ENCODE peak calls at places on chromosomes 2 and 18, in eight cellular contexts. U is Karpas-422, W is IMR-90, O is neuronal stem cell, X is OCI-LY7, L is PC-3, S is HCT116, N is neural progenitor cell. P is an unnamed sample.

GRCh38 chr2:231512222-231512621 is 18.0 kb downstream of the NMUR1 start:
- DNase-seq in U (no peak), W (no peak), O (no peak), X (no peak), L (no peak), S (no peak), N (no peak), P (no peak)

GRCh38 chr18:21739604-21740473 is 753 bp upstream of the MIB1 start:
- DNase-seq in U (peak), W (no peak), O (no peak), X (peak), L (no peak), S (no peak), N (peak), P (no peak)

GRCh38 chr2:154449951-154450658 is 248.4 kb upstream of the KCNJ3 start:
- DNase-seq in U (no peak), W (no peak), O (no peak), X (no peak), L (no peak), S (no peak), N (no peak), P (no peak)

GRCh38 chr2:239721991-239722759 is 303.0 kb downstream of the NDUFA10 start:
- DNase-seq in U (no peak), W (no peak), O (no peak), X (no peak), L (no peak), S (no peak), N (no peak), P (no peak)

GRCh38 chr2:197398913-197399312 is 35.9 kb downstream of the SF3B1 start:
- DNase-seq in U (no peak), W (no peak), O (no peak), X (no peak), L (no peak), S (no peak), N (no peak), P (no peak)

GRCh38 chr2:179951680-179952079 is 55.4 kb downstream of the CWC22 start:
- DNase-seq in U (no peak), W (no peak), O (no peak), X (no peak), L (no peak), S (no peak), N (no peak), P (no peak)

GRCh38 chr2:74700643-74701377 is 46.8 kb downstream of the SEMA4F start:
- DNase-seq in U (no peak), W (no peak), O (no peak), X (no peak), L (no peak), S (no peak), N (no peak), P (no peak)

GRCh38 chr2:72145658-72146329 is 1.9 kb downstream of the CYP26B1 start:
- DNase-seq in U (no peak), W (no peak), O (no peak), X (no peak), L (no peak), S (no peak), N (no peak), P (no peak)

GRCh38 chr18:79484661-79485621 is 89.2 kb downstream of the NFATC1 start:
- DNase-seq in U (no peak), W (peak), O (peak), X (no peak), L (no peak), S (no peak), N (peak), P (no peak)

GRCh38 chr18:39523281-39523680 is 1957.7 kb upstream of the CELF4 start:
- DNase-seq in U (no peak), W (peak), O (no peak), X (no peak), L (peak), S (peak), N (no peak), P (no peak)

GRCh38 chr2:240368746-240369724 is 66.4 kb upstream of the GPC1 start:
- DNase-seq in U (no peak), W (no peak), O (no peak), X (no peak), L (no peak), S (no peak), N (no peak), P (no peak)

GRCh38 chr18:44796505-44797198 is 116.0 kb downstream of the SETBP1 start:
- DNase-seq in U (no peak), W (no peak), O (no peak), X (no peak), L (no peak), S (no peak), N (no peak), P (no peak)

GRCh38 chr2:11688222-11689069 is 18.5 kb upstream of the NTSR2 start:
- DNase-seq in U (peak), W (peak), O (peak), X (peak), L (peak), S (peak), N (peak), P (peak)

GRCh38 chr18:6960656-6961055 is 156.9 kb downstream of the LAMA1 start:
- DNase-seq in U (no peak), W (peak), O (no peak), X (no peak), L (peak), S (no peak), N (no peak), P (no peak)

GRCh38 chr2:73282924-73283544 is 1.2 kb downstream of the FBXO41 start:
- DNase-seq in U (no peak), W (no peak), O (no peak), X (peak), L (no peak), S (no peak), N (peak), P (no peak)

GRCh38 chr18:23822590-23823385 is 133.5 kb downstream of the LAMA3 start:
- DNase-seq in U (no peak), W (peak), O (no peak), X (no peak), L (peak), S (no peak), N (no peak), P (no peak)

GRCh38 chr18:27501651-27502050 is 316.5 kb upstream of the CHST9 start:
- DNase-seq in U (no peak), W (no peak), O (no peak), X (no peak), L (no peak), S (no peak), N (no peak), P (no peak)

GRCh38 chr2:66962625-66963207 is 434.4 kb upstream of the ETAA1 start:
- DNase-seq in U (no peak), W (no peak), O (peak), X (no peak), L (no peak), S (no peak), N (peak), P (no peak)

GRCh38 chr18:57811477-57812125 is 8.5 kb upstream of the ATP8B1 start:
- DNase-seq in U (no peak), W (peak), O (no peak), X (no peak), L (peak), S (no peak), N (no peak), P (no peak)

GRCh38 chr2:50636462-50636861 is 395.5 kb downstream of the NRXN1 start:
- DNase-seq in U (no peak), W (no peak), O (no peak), X (no peak), L (no peak), S (no peak), N (no peak), P (no peak)

GRCh38 chr2:20143263-20143662 is 81.7 kb downstream of the SDC1 start:
- DNase-seq in U (no peak), W (peak), O (no peak), X (no peak), L (peak), S (no peak), N (no peak), P (no peak)

GRCh38 chr2:206064077-206064476 is 21.9 kb downstream of the INO80D start:
- DNase-seq in U (no peak), W (no peak), O (no peak), X (no peak), L (no peak), S (no peak), N (no peak), P (no peak)

GRCh38 chr2:149972039-149972438 is 384.5 kb upstream of the MMADHC start:
- DNase-seq in U (no peak), W (peak), O (no peak), X (no peak), L (no peak), S (no peak), N (no peak), P (no peak)

GRCh38 chr2:26961603-26962184 is 8.7 kb upstream of the MAPRE3 start:
- DNase-seq in U (peak), W (peak), O (peak), X (peak), L (peak), S (peak), N (peak), P (peak)

GRCh38 chr18:76391746-76392145 is 103.3 kb downstream of the ZNF516 start:
- DNase-seq in U (no peak), W (no peak), O (no peak), X (no peak), L (no peak), S (no peak), N (no peak), P (no peak)

GRCh38 chr18:79965119-79965902 is 868 bp downstream of the HSBP1L1 start:
- DNase-seq in U (peak), W (peak), O (no peak), X (no peak), L (peak), S (no peak), N (no peak), P (no peak)

GRCh38 chr2:191738667-191739066 is 60.7 kb downstream of the NABP1 start:
- DNase-seq in U (no peak), W (no peak), O (no peak), X (no peak), L (no peak), S (no peak), N (no peak), P (no peak)

GRCh38 chr2:191739194-191739593 is 61.3 kb downstream of the NABP1 start:
- DNase-seq in U (no peak), W (no peak), O (no peak), X (no peak), L (no peak), S (no peak), N (no peak), P (no peak)

GRCh38 chr2:191738003-191738402 is 60.1 kb downstream of the NABP1 start:
- DNase-seq in U (no peak), W (no peak), O (no peak), X (no peak), L (no peak), S (no peak), N (no peak), P (no peak)

GRCh38 chr2:191740016-191740419 is 62.1 kb downstream of the NABP1 start:
- DNase-seq in U (no peak), W (no peak), O (no peak), X (no peak), L (no peak), S (no peak), N (no peak), P (peak)

GRCh38 chr2:191740776-191741175 is 62.8 kb downstream of the NABP1 start:
- DNase-seq in U (no peak), W (no peak), O (no peak), X (no peak), L (no peak), S (no peak), N (no peak), P (no peak)
- H3K4me2 ChIP-seq in U (no peak), W (no peak), O (no peak), X (no peak), L (no peak), S (no peak), N (no peak), P (no peak)

GRCh38 chr2:172711110-172711509 is 24.5 kb upstream of the RAPGEF4 start:
- DNase-seq in U (no peak), W (no peak), O (no peak), X (no peak), L (no peak), S (no peak), N (no peak), P (no peak)
- H3K4me2 ChIP-seq in U (no peak), W (peak), O (no peak), X (no peak), L (peak), S (no peak), N (no peak), P (no peak)

DNA sequence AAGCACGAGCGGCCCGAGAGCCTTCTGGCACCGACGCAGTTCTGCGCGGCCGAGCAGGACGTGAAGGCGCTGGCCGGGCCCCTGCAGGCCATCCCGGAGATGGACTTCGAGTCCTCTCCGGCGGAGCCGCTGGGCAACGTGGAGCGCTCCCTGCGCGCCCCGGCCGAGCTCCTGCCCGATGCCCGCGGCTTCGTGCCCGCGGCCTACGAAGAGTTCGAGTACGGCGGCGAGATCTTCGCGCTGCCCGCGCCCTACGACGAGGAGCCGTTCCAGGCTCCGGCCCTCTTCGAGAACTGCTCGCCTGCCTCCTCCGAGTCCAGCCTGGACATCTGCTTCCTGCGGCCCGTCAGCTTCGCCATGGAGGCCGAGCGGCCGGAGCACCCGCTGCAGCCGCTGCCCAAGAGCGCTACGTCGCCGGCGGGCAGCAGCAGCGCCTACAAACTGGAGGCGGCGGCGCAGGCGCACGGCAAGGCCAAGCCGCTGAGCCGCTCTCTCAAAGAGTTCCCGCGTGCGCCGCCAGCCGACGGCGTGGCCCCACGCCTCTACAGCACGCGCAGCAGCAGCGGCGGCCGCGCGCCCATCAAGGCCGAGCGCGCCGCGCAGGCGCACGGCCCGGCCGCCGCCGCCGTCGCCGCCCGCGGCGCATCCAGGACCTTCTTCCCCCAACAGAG is 70.4 kb downstream of the ARHGEF33 start:
- DNase-seq in U (no peak), W (peak), O (peak), X (no peak), L (no peak), S (no peak), N (peak), P (no peak)
- H3K4me2 ChIP-seq in U (no peak), W (peak), O (peak), X (no peak), L (no peak), S (no peak), N (no peak), P (no peak)

DNA sequence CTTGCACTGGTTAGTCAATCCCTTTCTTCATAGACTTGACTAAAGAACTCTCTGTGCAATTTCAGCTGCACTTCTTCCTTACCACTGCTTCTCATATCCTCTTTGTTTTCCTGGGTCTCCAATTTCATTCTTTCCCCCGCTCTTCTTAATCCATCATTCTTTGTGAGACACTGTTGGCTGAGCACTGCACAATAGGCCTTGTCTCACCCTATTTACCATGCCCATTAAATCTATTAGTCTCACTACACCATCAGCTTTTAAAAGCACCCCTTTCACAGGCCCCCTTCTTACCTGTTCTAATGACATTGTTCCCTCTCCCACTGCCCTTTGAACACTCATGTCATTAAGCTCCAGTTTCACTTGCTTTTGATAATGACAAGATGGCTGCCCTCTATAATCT is 404.1 kb upstream of the ACVR2A start:
- DNase-seq in U (no peak), W (no peak), O (peak), X (no peak), L (no peak), S (no peak), N (peak), P (no peak)
- H3K4me2 ChIP-seq in U (no peak), W (no peak), O (no peak), X (no peak), L (no peak), S (no peak), N (peak), P (no peak)

GRCh38 chr2:143263045-143263625 is 133.9 kb downstream of the ARHGAP15 start:
- DNase-seq in U (peak), W (no peak), O (no peak), X (no peak), L (peak), S (no peak), N (peak), P (no peak)

GRCh38 chr2:143255899-143256298 is 126.7 kb downstream of the ARHGAP15 start:
- DNase-seq in U (no peak), W (no peak), O (no peak), X (no peak), L (no peak), S (no peak), N (no peak), P (no peak)

GRCh38 chr2:143261986-143262784 is 133.0 kb downstream of the ARHGAP15 start:
- DNase-seq in U (no peak), W (peak), O (no peak), X (peak), L (no peak), S (no peak), N (no peak), P (no peak)

GRCh38 chr2:143258126-143258892 is 129.1 kb downstream of the ARHGAP15 start:
- DNase-seq in U (no peak), W (no peak), O (no peak), X (peak), L (no peak), S (no peak), N (no peak), P (peak)

DNA sequence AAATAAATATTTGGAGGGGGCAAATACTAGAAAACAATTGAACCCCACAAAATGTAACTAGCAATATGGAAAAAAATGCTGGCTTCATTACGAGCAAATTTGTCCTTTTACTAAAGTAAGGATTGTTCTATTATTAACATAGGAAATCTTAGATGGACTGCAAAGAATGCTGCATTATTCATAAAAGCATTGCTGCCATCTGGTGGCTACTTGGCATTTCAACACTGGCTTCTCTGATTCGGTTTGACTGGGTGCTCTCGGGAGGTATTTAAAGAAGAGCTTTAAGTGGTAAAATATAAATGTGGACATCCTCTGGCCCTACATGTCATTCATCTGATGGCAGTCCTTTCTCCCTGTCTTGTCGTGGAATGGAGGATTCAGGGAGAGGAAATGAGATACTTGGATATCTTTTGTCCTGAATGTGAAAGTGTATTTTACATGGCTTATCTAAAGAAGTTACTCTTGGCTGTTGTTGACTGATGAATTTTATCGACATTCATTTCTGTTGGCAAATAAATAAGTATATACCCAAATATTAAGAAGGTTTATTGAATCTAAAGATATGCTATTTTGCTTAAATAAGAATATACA is 130.2 kb downstream of the ARHGAP15 start:
- DNase-seq in U (peak), W (peak), O (peak), X (peak), L (peak), S (peak), N (peak), P (peak)
- H3K4me2 ChIP-seq in U (peak), W (peak), O (no peak), X (no peak), L (no peak), S (peak), N (no peak), P (peak)

DNA sequence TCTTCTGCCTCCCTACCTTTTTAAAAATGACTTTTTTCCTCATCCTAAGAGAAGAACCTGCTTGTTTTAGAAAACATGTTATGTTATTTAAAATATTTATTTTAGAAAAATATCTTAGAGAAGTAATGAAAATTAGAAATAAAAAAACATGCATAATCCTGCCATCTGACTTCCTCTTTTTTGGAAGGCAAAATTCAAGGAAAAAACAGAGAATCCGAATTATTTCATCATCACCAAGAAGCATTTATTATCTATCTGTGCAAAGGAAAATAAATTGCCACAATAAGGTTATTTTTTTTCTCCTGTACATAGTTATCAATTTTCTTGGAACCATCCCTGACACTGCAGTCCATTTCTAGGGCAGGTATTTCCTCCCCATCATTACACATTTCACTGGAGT is 14.4 kb downstream of the SLC39A6 start:
- DNase-seq in U (no peak), W (no peak), O (no peak), X (no peak), L (no peak), S (no peak), N (no peak), P (no peak)
- H3K4me2 ChIP-seq in U (no peak), W (no peak), O (no peak), X (no peak), L (no peak), S (no peak), N (no peak), P (no peak)

GRCh38 chr2:101779652-101780051 is 82.1 kb downstream of the MAP4K4 start:
- DNase-seq in U (no peak), W (no peak), O (no peak), X (no peak), L (no peak), S (no peak), N (no peak), P (no peak)

GRCh38 chr2:101778102-101778501 is 80.6 kb downstream of the MAP4K4 start:
- DNase-seq in U (no peak), W (no peak), O (no peak), X (no peak), L (no peak), S (no peak), N (no peak), P (no peak)

GRCh38 chr2:101781326-101781725 is 83.8 kb downstream of the MAP4K4 start:
- DNase-seq in U (no peak), W (no peak), O (no peak), X (peak), L (no peak), S (no peak), N (no peak), P (no peak)

GRCh38 chr2:101777337-101777736 is 79.8 kb downstream of the MAP4K4 start:
- DNase-seq in U (no peak), W (no peak), O (no peak), X (no peak), L (no peak), S (no peak), N (no peak), P (no peak)

GRCh38 chr2:101779190-101779589 is 81.7 kb downstream of the MAP4K4 start:
- DNase-seq in U (no peak), W (no peak), O (no peak), X (no peak), L (peak), S (no peak), N (no peak), P (no peak)
- H3K4me2 ChIP-seq in U (no peak), W (no peak), O (no peak), X (no peak), L (no peak), S (no peak), N (no peak), P (no peak)

GRCh38 chr2:186339716-186340115 is 146.3 kb upstream of the ZC3H15 start:
- DNase-seq in U (no peak), W (peak), O (no peak), X (no peak), L (no peak), S (no peak), N (no peak), P (no peak)
- H3K4me2 ChIP-seq in U (no peak), W (no peak), O (no peak), X (no peak), L (no peak), S (no peak), N (no peak), P (no peak)

GRCh38 chr2:128250409-128251025 is 68.2 kb downstream of the HS6ST1 start:
- DNase-seq in U (no peak), W (no peak), O (no peak), X (no peak), L (no peak), S (no peak), N (no peak), P (peak)
- H3K4me2 ChIP-seq in U (no peak), W (no peak), O (no peak), X (no peak), L (no peak), S (no peak), N (no peak), P (no peak)

P was measured in MM.1S.